ENCODE peak calls at places on chromosome X, in seven cellular contexts. K is NCI-H1930; D is activated CD4-positive, alpha-beta T cell treated with anti-CD3 and anti-CD28 coated beads for 48 hours; S is AG09309; O is activated T-helper 1 cell treated with anti-CD3 and anti-CD28 coated beads, Interleukin-2, amount 50 U/mL, for 16 hours; I is mucosa of gallbladder; W is left cardiac atrium. R is an unnamed sample.

GRCh38 chrX:20011608-20012007 is 20.7 kb upstream of the BCLAF3 start:
- DNase-seq in O (no peak), K (no peak), S (no peak), W (no peak), I (no peak), D (no peak), R (no peak)

GRCh38 chrX:40646489-40647306 is 663 bp downstream of the CXorf38 start:
- DNase-seq in K (no peak), D (peak), I (peak), O (peak), S (no peak), W (peak), R (no peak)

GRCh38 chrX:47608130-47608810 is 11.4 kb downstream of the SYN1 start:
- DNase-seq in O (no peak), K (no peak), D (no peak), W (no peak), S (no peak), I (no peak), R (no peak)

GRCh38 chrX:153722704-153723350 is 1.4 kb downstream of the BCAP31 start:
- DNase-seq in D (no peak), W (no peak), S (no peak), K (no peak), I (no peak), O (no peak), R (no peak)

GRCh38 chrX:23902419-23902818 is 5.3 kb downstream of the APOO start:
- DNase-seq in D (no peak), I (no peak), S (no peak), K (peak), O (no peak), W (no peak), R (peak)

GRCh38 chrX:150224676-150225075 is 138.4 kb upstream of the MAMLD1 start:
- DNase-seq in D (no peak), K (no peak), W (no peak), I (no peak), S (no peak), O (no peak), R (no peak)

GRCh38 chrX:47802589-47802988 is 34.1 kb upstream of the ZNF81 start:
- DNase-seq in K (no peak), W (no peak), S (no peak), D (no peak), I (no peak), O (no peak), R (no peak)

GRCh38 chrX:54076903-54077302 is 32.6 kb upstream of the PHF8 start:
- DNase-seq in K (no peak), W (no peak), S (peak), O (no peak), D (no peak), I (no peak), R (no peak)

GRCh38 chrX:51420610-51421009 is 75.8 kb downstream of the NUDT11 start:
- DNase-seq in K (no peak), D (peak), W (no peak), S (peak), I (no peak), O (no peak), R (peak)

GRCh38 chrX:34734383-34734782 is 77.3 kb upstream of the TMEM47 start:
- DNase-seq in K (no peak), I (no peak), O (no peak), W (no peak), D (no peak), S (no peak), R (no peak)

GRCh38 chrX:28491322-28491721 is 95.9 kb upstream of the IL1RAPL1 start:
- DNase-seq in O (no peak), K (no peak), S (no peak), W (no peak), D (no peak), I (no peak), R (no peak)

GRCh38 chrX:124960454-124960853 is 359.2 kb upstream of the TEX13C start:
- DNase-seq in W (no peak), O (no peak), D (no peak), I (no peak), S (no peak), K (no peak), R (no peak)

GRCh38 chrX:112545051-112545450 is 134.7 kb downstream of the LHFPL1 start:
- DNase-seq in I (no peak), K (no peak), S (no peak), D (no peak), W (no peak), O (no peak), R (no peak)

GRCh38 chrX:68868902-68869800 is 40.3 kb downstream of the EFNB1 start:
- DNase-seq in K (no peak), W (no peak), I (peak), D (no peak), O (no peak), S (no peak), R (no peak)

GRCh38 chrX:30577362-30577961 is at the start of gene TASL:
- DNase-seq in O (no peak), K (no peak), I (no peak), D (peak), S (no peak), W (no peak), R (no peak)

GRCh38 chrX:73562458-73562857 is 539 bp upstream of the CHIC1 start:
- DNase-seq in D (no peak), S (no peak), K (no peak), O (no peak), I (no peak), W (no peak), R (no peak)

GRCh38 chrX:9759340-9759739 is 6.3 kb downstream of the GPR143 start:
- DNase-seq in O (no peak), W (no peak), K (no peak), I (no peak), D (no peak), S (no peak), R (no peak)

GRCh38 chrX:1511829-1512228 is 25.2 kb downstream of the P2RY8 start:
- DNase-seq in K (no peak), W (no peak), D (no peak), S (no peak), O (no peak), I (no peak), R (no peak)

GRCh38 chrX:38365939-38366338 is 13.5 kb downstream of the OTC start:
- DNase-seq in O (no peak), W (no peak), K (no peak), I (no peak), D (no peak), S (no peak), R (no peak)

GRCh38 chrX:74325130-74326059 is 21.4 kb downstream of the ZCCHC13 start:
- DNase-seq in W (no peak), O (no peak), I (no peak), K (no peak), D (peak), S (no peak), R (no peak)

GRCh38 chrX:53422091-53422914 is at the start of the genes RIBC1 and SMC1A:
- DNase-seq in O (peak), D (peak), W (peak), K (peak), S (peak), I (peak), R (peak)

GRCh38 chrX:66074920-66075879 is 35.3 kb upstream of the VSIG4 start:
- DNase-seq in K (no peak), I (peak), W (peak), O (peak), S (no peak), D (peak), R (no peak)

GRCh38 chrX:74613350-74614192 is 853 bp downstream of the RLIM start:
- DNase-seq in D (no peak), S (no peak), K (no peak), W (peak), I (no peak), O (no peak), R (peak)